ENCODE peak calls at places on chromosomes 1 and 21, in five cellular contexts. S, G, D, M and J are unnamed samples.

GRCh38 chr1:159996653-159997052 is 35.1 kb downstream of the PIGM start:
- DNase-seq in S (no peak), D (peak), G (no peak), M (peak), J (no peak)

GRCh38 chr21:45019887-45020537 is 54.4 kb upstream of the ADARB1 start:
- DNase-seq in G (no peak), D (no peak), S (no peak), M (no peak), J (no peak)

GRCh38 chr1:119878171-119878570 is 18.1 kb downstream of the ADAM30 start:
- DNase-seq in G (no peak), S (no peak), D (no peak), M (no peak), J (no peak)

GRCh38 chr21:21818898-21819297 is 820.7 kb downstream of the NCAM2 start:
- DNase-seq in S (no peak), M (no peak), G (no peak), D (no peak), J (no peak)

GRCh38 chr1:245330951-245331350 is 176.2 kb downstream of the KIF26B start:
- DNase-seq in G (no peak), S (no peak), M (no peak), D (no peak), J (no peak)

GRCh38 chr1:179230251-179230650 is 774 bp upstream of the ABL2 start:
- DNase-seq in D (peak), G (no peak), S (no peak), M (peak), J (no peak)

GRCh38 chr1:234093107-234093506 is 188.6 kb downstream of the SLC35F3 start:
- DNase-seq in S (no peak), D (no peak), G (no peak), M (no peak), J (no peak)

GRCh38 chr1:202599669-202600431 is 110.4 kb downstream of the SYT2 start:
- DNase-seq in G (peak), M (peak), S (peak), D (peak), J (peak)

GRCh38 chr1:114745351-114745750 is 12.4 kb downstream of the CSDE1 start:
- DNase-seq in M (no peak), S (no peak), G (no peak), D (peak), J (no peak)

GRCh38 chr1:116497660-116498059 is 73.2 kb downstream of the CD58 start:
- DNase-seq in M (no peak), D (peak), S (no peak), G (no peak), J (no peak)

GRCh38 chr1:116501041-116501869 is 69.6 kb downstream of the CD58 start:
- DNase-seq in G (no peak), M (peak), S (no peak), D (no peak), J (no peak)

GRCh38 chr1:116496898-116497297 is 73.9 kb downstream of the CD58 start:
- DNase-seq in G (no peak), M (no peak), D (no peak), S (no peak), J (no peak)

GRCh38 chr1:116496380-116496779 is 74.4 kb downstream of the CD58 start:
- DNase-seq in S (no peak), D (peak), M (no peak), G (no peak), J (no peak)

DNA sequence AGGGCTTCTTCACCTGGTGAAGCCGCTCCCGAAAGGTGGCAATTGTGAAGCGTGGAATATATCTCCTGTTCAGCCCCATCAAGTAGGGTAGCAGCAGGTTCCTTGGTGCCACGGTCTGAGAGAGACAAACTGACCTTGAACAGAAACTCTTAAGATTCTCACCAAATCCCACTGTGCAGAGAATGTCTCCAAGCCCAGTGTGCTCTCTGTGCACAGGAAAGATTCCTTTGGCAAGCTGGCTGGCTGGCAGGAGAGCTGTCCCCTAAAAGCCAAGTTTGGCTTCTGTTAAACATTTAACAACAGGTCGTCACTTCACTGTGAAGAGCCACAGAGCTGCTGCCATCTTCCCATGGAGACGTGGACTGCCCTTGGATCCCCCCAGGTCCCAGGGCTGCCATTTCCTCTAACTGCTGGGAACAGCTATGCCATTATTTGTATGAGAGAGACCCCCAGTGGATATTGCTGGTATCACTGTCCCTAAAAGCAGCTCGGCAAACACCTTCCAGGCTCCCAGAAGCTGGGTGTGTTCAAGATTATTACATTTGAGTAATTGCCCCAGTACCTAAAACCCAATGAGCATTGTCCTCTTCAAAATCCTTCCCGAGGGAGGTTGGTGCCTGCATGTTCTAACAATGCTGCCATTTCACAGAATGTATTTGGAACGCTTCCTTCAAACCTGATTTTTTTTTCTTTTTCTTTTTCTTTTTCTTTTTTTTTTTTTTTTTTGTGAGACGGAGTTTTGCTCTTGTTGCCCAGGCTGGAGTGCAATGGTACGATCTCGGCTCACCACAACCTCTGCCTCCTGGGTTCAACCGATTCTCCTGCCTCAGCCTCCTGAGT is 71.8 kb downstream of the CD58 start:
- DNase-seq in G (no peak), D (peak), S (peak), M (peak), J (peak)
- TF ChIP-seq CTCF in G (peak), D (peak), S (peak), M (peak), J (peak)

GRCh38 chr1:153546371-153546770 is 765 bp upstream of the S100A4 start:
- DNase-seq in D (no peak), S (no peak), G (no peak), M (no peak), J (no peak)

GRCh38 chr1:153546796-153547559 is 1.4 kb upstream of the S100A4 start:
- DNase-seq in D (no peak), M (no peak), S (no peak), G (no peak), J (no peak)

GRCh38 chr1:153548722-153549695 is at the start of gene S100A3:
- DNase-seq in M (peak), D (peak), S (no peak), G (peak), J (no peak)

GRCh38 chr1:153549741-153550397 is 811 bp upstream of the S100A3 start:
- DNase-seq in M (no peak), S (no peak), G (no peak), D (no peak), J (no peak)

GRCh38 chr1:153547560-153548551 is 1.2 kb downstream of the S100A3 start:
- DNase-seq in S (no peak), M (no peak), G (no peak), D (no peak), J (no peak)
- TF ChIP-seq CTCF in S (no peak), M (no peak), G (no peak), D (no peak), J (no peak)

DNA sequence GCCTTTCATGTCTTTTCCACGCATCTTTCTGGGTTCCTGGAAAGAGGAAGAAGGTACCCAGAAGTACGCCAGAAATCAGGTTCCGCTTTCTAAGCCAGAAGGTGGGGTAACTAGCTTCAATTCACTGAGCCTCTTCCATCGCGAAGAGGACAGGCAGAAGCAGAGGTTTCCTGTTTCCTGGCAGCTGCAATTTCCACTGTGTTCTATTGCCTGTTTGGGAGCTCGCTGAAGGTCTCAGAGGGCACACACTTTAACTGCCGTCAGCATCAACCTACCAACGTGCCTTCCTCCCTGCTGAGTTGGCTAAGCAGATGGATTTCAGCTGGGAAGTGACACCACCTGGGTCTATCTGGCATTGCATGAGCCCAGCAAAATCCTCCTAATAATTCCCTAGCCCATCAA is 10.0 kb downstream of the NCF2 start:
- DNase-seq in D (peak), S (peak), G (no peak), M (peak), J (peak)
- TF ChIP-seq CTCF in D (peak), S (peak), G (no peak), M (peak), J (peak)

GRCh38 chr1:162840256-162840839 is 20.6 kb downstream of the CCDC190 start:
- DNase-seq in M (no peak), D (peak), S (no peak), G (no peak), J (no peak)
- TF ChIP-seq CTCF in M (no peak), D (peak), S (no peak), G (no peak), J (no peak)

DNA sequence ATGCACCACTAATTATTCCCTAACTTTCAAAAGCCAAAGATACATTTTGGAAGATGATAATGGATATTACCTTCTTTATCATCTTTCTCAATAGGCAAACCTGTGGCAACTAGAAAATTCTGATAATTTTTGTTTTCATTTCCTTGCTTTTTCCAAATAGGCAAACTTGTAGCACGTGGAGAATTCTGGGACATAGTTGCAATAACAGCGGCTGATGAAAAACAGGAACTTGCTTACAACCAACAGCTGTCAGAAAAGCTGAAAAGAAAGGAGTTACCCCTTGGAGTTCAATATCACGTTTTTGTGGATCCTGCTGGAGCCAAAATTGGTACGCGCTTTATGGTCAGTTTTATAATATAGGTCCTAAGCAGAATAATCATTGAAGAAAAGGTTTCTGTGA is 1.5 kb downstream of the FPGT start:
- DNase-seq in G (no peak), S (no peak), D (no peak), M (no peak), J (no peak)
- TF ChIP-seq CTCF in G (no peak), S (no peak), D (no peak), M (no peak), J (no peak)

GRCh38 chr1:8739377-8739776 is 78.1 kb downstream of the RERE start:
- DNase-seq in M (no peak), S (no peak), G (no peak), D (no peak), J (no peak)
- TF ChIP-seq CTCF in M (no peak), S (no peak), G (no peak), D (no peak), J (no peak)

GRCh38 chr1:186307445-186307844 is 67.6 kb downstream of the TPR start:
- DNase-seq in G (no peak), S (no peak), D (no peak), M (no peak), J (no peak)

GRCh38 chr1:186306533-186306932 is 68.5 kb downstream of the TPR start:
- DNase-seq in M (no peak), D (no peak), S (no peak), G (no peak), J (no peak)

GRCh38 chr1:186303911-186304310 is 71.1 kb downstream of the TPR start:
- DNase-seq in G (no peak), S (no peak), D (no peak), M (no peak), J (no peak)

GRCh38 chr1:186302378-186302920 is 72.6 kb downstream of the TPR start:
- DNase-seq in S (no peak), G (no peak), M (no peak), D (peak), J (no peak)

DNA sequence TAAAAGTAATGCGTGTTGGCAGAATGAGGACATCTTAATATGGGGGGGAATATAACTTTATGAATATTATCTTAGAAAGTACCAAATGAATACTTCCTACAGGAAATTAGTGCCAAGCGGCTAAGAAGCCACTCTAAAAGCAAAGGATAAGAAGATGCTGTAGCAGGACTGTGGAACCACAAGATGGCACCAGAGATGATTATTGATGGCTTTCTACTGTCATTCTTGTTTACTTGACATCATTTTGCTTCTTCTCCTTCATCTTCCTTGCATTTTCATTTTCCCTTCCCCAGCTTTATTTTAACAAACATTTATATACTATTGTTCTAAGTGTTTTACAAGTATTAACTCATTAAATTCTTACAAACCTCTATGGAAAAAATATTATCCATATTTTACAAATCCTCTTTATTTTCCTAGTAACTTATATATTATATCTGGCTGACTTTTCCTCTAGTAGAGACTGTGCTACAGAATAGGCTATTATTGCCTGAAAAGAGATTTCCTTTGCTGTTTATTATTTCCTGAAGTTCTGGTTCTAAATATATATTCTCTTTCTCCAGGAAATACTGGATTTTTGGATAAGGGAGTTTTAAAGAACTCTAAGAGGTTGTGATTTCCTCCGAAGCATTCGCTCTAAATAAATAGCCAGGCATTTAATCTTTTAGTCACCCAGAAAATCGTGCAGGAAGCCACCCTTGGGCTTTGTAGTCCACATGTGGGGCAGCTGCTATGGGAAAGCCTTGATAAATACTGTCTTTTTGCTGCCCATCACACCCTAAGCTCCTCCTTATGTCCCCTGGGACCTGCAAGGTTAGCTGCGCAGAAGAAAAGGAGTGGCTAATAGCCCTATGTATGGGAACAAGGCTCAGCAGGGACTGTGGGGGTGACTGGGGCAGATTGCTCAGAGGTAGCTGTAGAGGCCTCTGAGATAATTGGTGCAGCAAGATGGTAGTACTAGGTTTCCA is 69.8 kb downstream of the TPR start:
- DNase-seq in D (peak), S (peak), M (peak), G (no peak), J (peak)
- TF ChIP-seq CTCF in D (peak), S (peak), M (peak), G (peak), J (peak)

GRCh38 chr1:111812306-111812705 is 56.6 kb downstream of the DDX20 start:
- DNase-seq in M (no peak), G (no peak), S (no peak), D (no peak), J (no peak)

GRCh38 chr1:111814305-111814628 is 58.6 kb downstream of the DDX20 start:
- DNase-seq in S (no peak), G (no peak), M (no peak), D (no peak), J (no peak)

GRCh38 chr1:111811891-111812290 is 56.2 kb downstream of the DDX20 start:
- DNase-seq in S (no peak), M (no peak), G (no peak), D (no peak), J (no peak)

GRCh38 chr1:111814642-111815041 is 58.9 kb downstream of the DDX20 start:
- DNase-seq in M (no peak), D (no peak), G (no peak), S (no peak), J (no peak)

DNA sequence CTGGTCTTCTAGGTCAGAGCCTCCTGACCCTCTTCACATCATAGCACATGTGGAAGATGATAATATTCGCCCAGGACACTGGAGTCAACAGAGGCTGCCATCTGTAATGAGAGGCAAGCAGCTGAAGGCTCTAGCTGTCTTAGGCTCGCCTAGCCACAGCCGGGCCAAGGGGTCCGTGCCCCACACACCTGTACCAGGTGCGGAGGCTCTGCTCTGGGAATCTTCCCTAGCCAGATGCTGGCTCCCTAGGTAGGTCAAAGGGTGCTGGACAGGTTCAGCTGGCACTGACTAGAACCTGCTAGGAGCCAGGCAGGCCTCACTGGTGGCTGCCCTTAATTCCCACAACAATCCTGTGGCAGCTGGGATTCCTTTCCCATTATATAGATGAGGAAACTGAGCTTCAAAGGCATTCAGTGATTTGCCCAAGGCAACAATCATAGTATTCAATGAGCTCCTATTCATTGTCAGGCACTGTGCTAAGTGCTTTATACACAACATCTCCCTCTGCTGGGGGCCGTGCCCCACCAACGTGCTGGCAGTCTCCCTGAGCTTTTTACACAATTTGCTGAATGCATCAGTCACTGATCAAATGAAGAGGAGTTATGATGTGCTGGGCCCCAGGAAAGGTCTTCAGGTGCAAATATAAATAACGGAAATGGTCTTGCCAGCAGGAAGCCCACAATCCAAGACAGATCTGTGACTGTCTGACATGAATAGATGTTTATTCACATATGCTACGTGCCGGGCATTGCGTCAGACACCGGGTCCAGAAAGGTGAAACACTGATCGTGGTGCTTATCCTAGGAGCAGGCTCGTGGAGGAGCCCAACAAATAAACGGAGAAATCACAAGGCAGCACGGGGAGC is 58.0 kb downstream of the DDX20 start:
- DNase-seq in S (no peak), D (no peak), M (no peak), G (no peak), J (no peak)
- TF ChIP-seq CTCF in S (no peak), D (no peak), M (no peak), G (no peak), J (peak)

GRCh38 chr1:232610187-232610901 is 19.6 kb downstream of the SIPA1L2 start:
- DNase-seq in S (no peak), M (no peak), D (no peak), G (no peak), J (no peak)

GRCh38 chr1:232614811-232615210 is 15.1 kb downstream of the SIPA1L2 start:
- DNase-seq in G (no peak), M (no peak), D (no peak), S (no peak), J (no peak)

GRCh38 chr1:232615401-232615800 is 14.5 kb downstream of the SIPA1L2 start:
- DNase-seq in G (no peak), S (no peak), D (no peak), M (no peak), J (no peak)

GRCh38 chr1:232613752-232614381 is 16.1 kb downstream of the SIPA1L2 start:
- DNase-seq in G (no peak), M (no peak), S (no peak), D (peak), J (no peak)

GRCh38 chr1:232611834-232612233 is 18.1 kb downstream of the SIPA1L2 start:
- DNase-seq in S (no peak), G (no peak), D (no peak), M (no peak), J (no peak)
- TF ChIP-seq CTCF in S (peak), G (no peak), D (no peak), M (no peak), J (no peak)